ENCODE peak calls at places on chromosomes 7 and 10, in nine cellular contexts. D, P, U, Q, C, T, V, K and M are unnamed samples.
A peak's percentile ranks its signal among the peaks of the same experiment; 100 is the strongest.

GRCh38 chr7:13189712-13190111 is 502.3 kb downstream of the ARL4A start:
- DNase-seq in D (no peak), P (no peak), U (no peak), Q (no peak), C (no peak), T (peak; percentile 5), V (no peak), K (no peak), M (no peak)

GRCh38 chr10:88389456-88389855 is 193.7 kb downstream of the RNLS start:
- DNase-seq in D (peak; percentile 59), P (no peak), U (peak; percentile 82), Q (no peak), C (peak; percentile 1), T (no peak), V (peak; percentile 46), K (peak; percentile 22), M (peak; percentile 57)

GRCh38 chr10:102393411-102394078 is 2.0 kb upstream of the NFKB2 start:
- DNase-seq in D (no peak), P (no peak), U (no peak), Q (no peak), C (no peak), T (no peak), V (peak; percentile 50), K (no peak), M (no peak)

GRCh38 chr10:29409241-29410051 is 120.6 kb downstream of the LYZL1 start:
- DNase-seq in D (peak; percentile 54), P (peak; percentile 23), U (peak; percentile 71), Q (peak; percentile 82), C (peak; percentile 58), T (peak; percentile 14), V (no peak), K (peak; percentile 62), M (peak; percentile 44)

GRCh38 chr10:128480601-128481000 is 354.4 kb upstream of the MKI67 start:
- DNase-seq in D (no peak), P (no peak), U (no peak), Q (no peak), C (no peak), T (no peak), V (no peak), K (no peak), M (no peak)

GRCh38 chr10:51718804-51719291 is 19.5 kb upstream of the CSTF2T start:
- DNase-seq in D (peak; percentile 64), P (peak; percentile 62), U (peak; percentile 78), Q (no peak), C (no peak), T (peak; percentile 59), V (no peak), K (peak; percentile 79), M (no peak)

GRCh38 chr7:22715969-22716368 is 11.0 kb upstream of the IL6 start:
- DNase-seq in D (no peak), P (no peak), U (no peak), Q (no peak), C (no peak), T (no peak), V (no peak), K (no peak), M (no peak)

GRCh38 chr10:24503627-24504320 is 219.9 kb downstream of the ARHGAP21 start:
- DNase-seq in D (peak; percentile 36), P (no peak), U (peak; percentile 55), Q (no peak), C (no peak), T (no peak), V (no peak), K (peak; percentile 62), M (peak; percentile 24)

GRCh38 chr10:44425466-44425865 is 40.6 kb upstream of the CXCL12 start:
- DNase-seq in D (no peak), P (no peak), U (no peak), Q (no peak), C (no peak), T (no peak), V (no peak), K (no peak), M (no peak)

GRCh38 chr10:89563861-89564478 is 28.6 kb upstream of the SLC16A12 start:
- DNase-seq in D (peak; percentile 57), P (no peak), U (peak; percentile 72), Q (no peak), C (no peak), T (no peak), V (peak; percentile 25), K (peak; percentile 56), M (no peak)

GRCh38 chr10:121510201-121510771 is 88.0 kb downstream of the FGFR2 start:
- DNase-seq in D (peak; percentile 88), P (no peak), U (no peak), Q (no peak), C (no peak), T (no peak), V (no peak), K (no peak), M (no peak)

GRCh38 chr7:30764030-30764991 is 6.9 kb upstream of the MINDY4 start:
- DNase-seq in D (no peak), P (peak; percentile 56), U (peak; percentile 95), Q (no peak), C (no peak), T (no peak), V (no peak), K (no peak), M (peak; percentile 17)

GRCh38 chr7:129825005-129825553 is 127.7 kb downstream of the UBE2H start:
- DNase-seq in D (peak; percentile 79), P (no peak), U (no peak), Q (peak; percentile 60), C (peak; percentile 89), T (no peak), V (no peak), K (peak; percentile 42), M (no peak)

GRCh38 chr7:2529161-2530075 is 9.8 kb downstream of the LFNG start:
- DNase-seq in D (peak; percentile 88), P (no peak), U (peak; percentile 52), Q (peak; percentile 71), C (no peak), T (no peak), V (no peak), K (peak; percentile 78), M (no peak)

GRCh38 chr7:44664756-44665461 is 58.5 kb downstream of the OGDH start:
- DNase-seq in D (no peak), P (no peak), U (peak; percentile 14), Q (no peak), C (no peak), T (no peak), V (no peak), K (no peak), M (no peak)

GRCh38 chr7:20749896-20750295 is 36.8 kb downstream of the SP8 start:
- DNase-seq in D (no peak), P (no peak), U (no peak), Q (no peak), C (no peak), T (no peak), V (no peak), K (no peak), M (no peak)

GRCh38 chr7:48390381-48391327 is 219.4 kb downstream of the ABCA13 start:
- DNase-seq in D (peak; percentile 26), P (no peak), U (no peak), Q (no peak), C (peak; percentile 30), T (no peak), V (no peak), K (peak; percentile 13), M (no peak)

GRCh38 chr10:132292287-132292971 is 15.3 kb downstream of the STK32C start:
- DNase-seq in D (no peak), P (no peak), U (no peak), Q (no peak), C (no peak), T (no peak), V (no peak), K (no peak), M (no peak)

GRCh38 chr7:120588862-120589261 is 269.1 kb downstream of the TSPAN12 start:
- DNase-seq in D (no peak), P (no peak), U (no peak), Q (no peak), C (no peak), T (no peak), V (no peak), K (no peak), M (no peak)

GRCh38 chr10:27252267-27253000 is 11.8 kb upstream of the ACBD5 start:
- DNase-seq in D (peak; percentile 43), P (no peak), U (peak; percentile 69), Q (peak; percentile 81), C (peak; percentile 11), T (no peak), V (no peak), K (no peak), M (no peak)

GRCh38 chr7:137981668-137982067 is 20.2 kb downstream of the CREB3L2 start:
- DNase-seq in D (peak; percentile 42), P (no peak), U (no peak), Q (no peak), C (no peak), T (no peak), V (no peak), K (no peak), M (no peak)

GRCh38 chr7:537911-538634 is 18.4 kb upstream of the PDGFA start:
- DNase-seq in D (peak; percentile 96), P (no peak), U (peak; percentile 83), Q (peak; percentile 67), C (no peak), T (peak; percentile 64), V (peak; percentile 70), K (peak; percentile 93), M (peak; percentile 49)

GRCh38 chr7:51226042-51226755 is 90.4 kb downstream of the COBL start:
- DNase-seq in D (peak; percentile 17), P (no peak), U (no peak), Q (no peak), C (no peak), T (no peak), V (no peak), K (peak; percentile 66), M (peak; percentile 8)

GRCh38 chr7:106986450-106986977 is 58.0 kb upstream of the PRKAR2B start:
- DNase-seq in D (peak; percentile 7), P (no peak), U (no peak), Q (no peak), C (no peak), T (no peak), V (no peak), K (no peak), M (no peak)

GRCh38 chr10:100318201-100318600 is 11.8 kb downstream of the PKD2L1 start:
- DNase-seq in D (peak; percentile 5), P (no peak), U (no peak), Q (no peak), C (no peak), T (no peak), V (no peak), K (peak; percentile 11), M (no peak)

GRCh38 chr10:91796332-91797076 is 1.7 kb upstream of the TNKS2 start:
- DNase-seq in D (peak; percentile 37), P (no peak), U (peak; percentile 8), Q (peak; percentile 19), C (no peak), T (no peak), V (no peak), K (no peak), M (no peak)

GRCh38 chr10:69464801-69465401 is 13.6 kb downstream of the TSPAN15 start:
- DNase-seq in D (no peak), P (no peak), U (no peak), Q (no peak), C (no peak), T (no peak), V (no peak), K (no peak), M (no peak)

GRCh38 chr7:158029431-158029938 is 558.1 kb downstream of the PTPRN2 start:
- DNase-seq in D (no peak), P (no peak), U (no peak), Q (no peak), C (no peak), T (no peak), V (no peak), K (no peak), M (no peak)

GRCh38 chr7:71482284-71482683 is 350.3 kb downstream of the GALNT17 start:
- DNase-seq in D (no peak), P (no peak), U (no peak), Q (no peak), C (peak; percentile 75), T (no peak), V (no peak), K (no peak), M (no peak)

GRCh38 chr7:23120106-23120505 is 14.5 kb downstream of the KLHL7 start:
- DNase-seq in D (no peak), P (no peak), U (no peak), Q (no peak), C (no peak), T (no peak), V (no peak), K (no peak), M (no peak)

GRCh38 chr7:54987772-54988171 is 31.0 kb upstream of the EGFR start:
- DNase-seq in D (peak; percentile 34), P (no peak), U (no peak), Q (no peak), C (no peak), T (no peak), V (no peak), K (no peak), M (no peak)